ENCODE peak calls at places on chromosomes 13 and 19, in six cellular contexts. One of them, this sample, is unnamed.

GRCh38 chr19:3697094-3697493 is 3.2 kb downstream of the PIP5K1C start:
- DNase-seq in neural progenitor cell: no peak
- DNase-seq in heart left ventricle: no peak
- DNase-seq in left lung: no peak
- DNase-seq in uterus: no peak
- DNase-seq in Peyer's patch: no peak
- DNase-seq in this sample: no peak

GRCh38 chr13:105737688-105738087 is 797.8 kb downstream of the EFNB2 start:
- DNase-seq in neural progenitor cell: no peak
- DNase-seq in heart left ventricle: no peak
- DNase-seq in left lung: no peak
- DNase-seq in uterus: no peak
- DNase-seq in Peyer's patch: no peak
- DNase-seq in this sample: no peak

GRCh38 chr19:42092350-42092749 is 16.4 kb downstream of the ZNF574 start:
- DNase-seq in neural progenitor cell: no peak
- DNase-seq in heart left ventricle: no peak
- DNase-seq in left lung: no peak
- DNase-seq in uterus: peak
- DNase-seq in Peyer's patch: no peak
- DNase-seq in this sample: no peak

GRCh38 chr13:101127741-101128353 is 288.5 kb downstream of the NALCN start:
- DNase-seq in neural progenitor cell: peak
- DNase-seq in heart left ventricle: no peak
- DNase-seq in left lung: no peak
- DNase-seq in uterus: no peak
- DNase-seq in Peyer's patch: no peak
- DNase-seq in this sample: no peak

GRCh38 chr13:61927648-61928047 is 512.0 kb upstream of the PCDH20 start:
- DNase-seq in neural progenitor cell: no peak
- DNase-seq in heart left ventricle: no peak
- DNase-seq in left lung: no peak
- DNase-seq in uterus: no peak
- DNase-seq in Peyer's patch: no peak
- DNase-seq in this sample: no peak

GRCh38 chr19:32345261-32346207 is at the start of gene ZNF507:
- DNase-seq in neural progenitor cell: peak
- DNase-seq in heart left ventricle: peak
- DNase-seq in left lung: peak
- DNase-seq in uterus: peak
- DNase-seq in Peyer's patch: peak
- DNase-seq in this sample: peak

GRCh38 chr13:106246817-106247216 is 288.6 kb downstream of the EFNB2 start:
- DNase-seq in neural progenitor cell: no peak
- DNase-seq in heart left ventricle: no peak
- DNase-seq in left lung: no peak
- DNase-seq in uterus: no peak
- DNase-seq in Peyer's patch: no peak
- DNase-seq in this sample: no peak

GRCh38 chr13:34334984-34335661 is 517.2 kb downstream of the RFC3 start:
- DNase-seq in neural progenitor cell: no peak
- DNase-seq in heart left ventricle: no peak
- DNase-seq in left lung: no peak
- DNase-seq in uterus: no peak
- DNase-seq in Peyer's patch: no peak
- DNase-seq in this sample: no peak

GRCh38 chr13:34901577-34901976 is 40.5 kb upstream of the NBEA start:
- DNase-seq in neural progenitor cell: no peak
- DNase-seq in heart left ventricle: no peak
- DNase-seq in left lung: no peak
- DNase-seq in uterus: no peak
- DNase-seq in Peyer's patch: no peak
- DNase-seq in this sample: no peak

GRCh38 chr13:79385694-79386093 is 20.4 kb downstream of the RBM26 start:
- DNase-seq in neural progenitor cell: no peak
- DNase-seq in heart left ventricle: no peak
- DNase-seq in left lung: no peak
- DNase-seq in uterus: no peak
- DNase-seq in Peyer's patch: no peak
- DNase-seq in this sample: no peak

GRCh38 chr13:22278336-22278929 is 607.6 kb downstream of the FGF9 start:
- DNase-seq in neural progenitor cell: peak
- DNase-seq in heart left ventricle: no peak
- DNase-seq in left lung: peak
- DNase-seq in uterus: peak
- DNase-seq in Peyer's patch: no peak
- DNase-seq in this sample: peak

GRCh38 chr13:107867701-107868661 is 347.4 kb downstream of the LIG4 start:
- DNase-seq in neural progenitor cell: peak
- DNase-seq in heart left ventricle: no peak
- DNase-seq in left lung: no peak
- DNase-seq in uterus: no peak
- DNase-seq in Peyer's patch: no peak
- DNase-seq in this sample: peak

GRCh38 chr13:28981530-28981929 is 161.4 kb downstream of the MTUS2 start:
- DNase-seq in neural progenitor cell: no peak
- DNase-seq in heart left ventricle: peak
- DNase-seq in left lung: no peak
- DNase-seq in uterus: no peak
- DNase-seq in Peyer's patch: no peak
- DNase-seq in this sample: no peak

GRCh38 chr19:14015454-14016035 is 9.4 kb upstream of the RFX1 start:
- DNase-seq in neural progenitor cell: no peak
- DNase-seq in heart left ventricle: no peak
- DNase-seq in left lung: no peak
- DNase-seq in uterus: no peak
- DNase-seq in Peyer's patch: no peak
- DNase-seq in this sample: no peak

GRCh38 chr13:20672772-20673171 is 30.7 kb upstream of the IL17D start:
- DNase-seq in neural progenitor cell: no peak
- DNase-seq in heart left ventricle: no peak
- DNase-seq in left lung: no peak
- DNase-seq in uterus: no peak
- DNase-seq in Peyer's patch: no peak
- DNase-seq in this sample: no peak

GRCh38 chr13:22014469-22014868 is 343.6 kb downstream of the FGF9 start:
- DNase-seq in neural progenitor cell: no peak
- DNase-seq in heart left ventricle: no peak
- DNase-seq in left lung: no peak
- DNase-seq in uterus: no peak
- DNase-seq in Peyer's patch: no peak
- DNase-seq in this sample: no peak

GRCh38 chr13:93559718-93560117 is 333.1 kb downstream of the GPC6 start:
- DNase-seq in neural progenitor cell: no peak
- DNase-seq in heart left ventricle: no peak
- DNase-seq in left lung: no peak
- DNase-seq in uterus: no peak
- DNase-seq in Peyer's patch: no peak
- DNase-seq in this sample: no peak

GRCh38 chr19:35612559-35613321 is at the start of gene HAUS5:
- DNase-seq in neural progenitor cell: peak
- DNase-seq in heart left ventricle: peak
- DNase-seq in left lung: peak
- DNase-seq in uterus: peak
- DNase-seq in Peyer's patch: peak
- DNase-seq in this sample: peak
- TF ChIP-seq CTCF in neural progenitor cell: peak
- TF ChIP-seq CTCF in heart left ventricle: no peak
- TF ChIP-seq CTCF in left lung: no peak
- TF ChIP-seq CTCF in uterus: peak
- TF ChIP-seq CTCF in Peyer's patch: no peak
- TF ChIP-seq CTCF in this sample: no peak

DNA sequence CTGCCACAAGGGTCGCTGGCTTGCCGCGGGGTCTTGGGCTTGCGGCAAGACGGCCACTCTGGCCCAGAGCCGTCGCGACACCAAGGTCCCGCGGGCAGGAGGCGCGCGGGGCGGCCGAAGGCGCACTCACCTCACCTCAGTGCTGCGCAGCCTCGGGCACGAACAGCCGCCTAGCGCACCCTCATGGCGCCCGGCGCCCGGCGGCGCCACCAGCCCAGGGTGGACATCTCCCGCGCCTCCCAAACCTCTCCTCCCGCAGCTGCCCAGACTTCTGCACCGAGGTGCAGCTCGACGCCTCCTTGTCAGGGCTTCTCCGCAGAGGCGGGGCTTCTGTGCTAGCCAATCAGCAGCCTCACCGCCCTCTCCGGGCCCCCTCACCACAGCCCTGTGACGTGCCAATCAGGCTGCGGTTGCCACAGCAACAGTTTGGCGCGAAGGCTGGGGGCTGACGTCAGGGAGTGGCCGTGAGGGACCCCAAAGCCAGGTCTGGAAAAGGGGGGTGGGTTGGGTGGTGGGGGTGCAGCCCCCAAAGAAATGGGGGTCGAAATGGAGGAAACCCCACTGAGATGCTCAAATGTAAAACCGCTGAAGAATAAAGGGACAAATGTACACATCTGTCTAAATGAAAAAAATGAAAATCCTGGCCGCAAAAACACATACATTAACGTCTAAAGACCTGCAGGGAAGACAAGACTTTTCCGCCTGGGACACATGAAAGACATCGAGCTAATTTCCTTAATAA is at the start of the genes PEG3 and ZIM2:
- DNase-seq in neural progenitor cell: no peak
- DNase-seq in heart left ventricle: peak
- DNase-seq in left lung: peak
- DNase-seq in uterus: peak
- DNase-seq in Peyer's patch: no peak
- DNase-seq in this sample: peak
- H3K4me3 ChIP-seq in neural progenitor cell: no peak
- H3K4me3 ChIP-seq in heart left ventricle: peak
- H3K4me3 ChIP-seq in left lung: peak
- H3K4me3 ChIP-seq in uterus: peak
- H3K4me3 ChIP-seq in Peyer's patch: no peak
- H3K4me3 ChIP-seq in this sample: peak

DNA sequence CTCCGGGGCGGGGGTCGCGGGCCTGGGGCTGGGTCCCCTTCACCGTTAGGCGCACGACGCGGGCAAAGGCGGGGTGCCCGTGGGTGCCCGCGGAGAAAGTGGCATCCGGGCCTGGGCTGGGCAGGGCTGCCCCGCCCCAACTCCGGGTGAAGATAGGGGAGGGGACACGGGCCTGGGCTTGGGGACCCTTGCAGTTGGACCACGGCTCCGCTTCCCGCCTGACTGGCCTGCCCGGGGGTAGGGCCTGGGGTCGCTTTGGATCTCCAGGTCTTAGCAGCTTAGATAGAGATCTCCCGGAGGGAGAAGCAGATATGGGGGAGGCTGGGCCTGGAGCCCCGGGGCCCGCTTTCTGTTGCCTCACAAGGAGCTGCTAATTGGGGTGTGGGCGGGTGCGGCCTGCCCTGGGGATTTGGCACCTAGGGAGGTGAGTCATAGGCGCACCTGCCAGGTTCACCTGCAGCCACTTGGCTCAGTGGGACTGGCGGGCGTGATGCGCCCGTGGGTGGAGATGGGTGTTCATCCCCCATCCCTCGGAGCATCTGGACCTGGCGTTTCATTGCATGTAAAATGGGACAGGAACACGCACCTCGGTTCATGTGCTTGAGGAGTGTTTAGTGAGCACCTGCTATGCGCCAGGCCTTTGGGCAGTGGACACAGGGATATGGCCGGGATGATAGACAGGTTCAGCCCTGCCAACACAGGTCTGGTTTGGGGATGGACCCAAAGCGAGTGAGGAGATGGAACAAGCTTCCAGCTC is 628 bp downstream of the MAP1S start:
- DNase-seq in neural progenitor cell: peak
- DNase-seq in heart left ventricle: peak
- DNase-seq in left lung: peak
- DNase-seq in uterus: no peak
- DNase-seq in Peyer's patch: peak
- DNase-seq in this sample: peak
- H3K27ac ChIP-seq in neural progenitor cell: no peak
- H3K27ac ChIP-seq in heart left ventricle: peak
- H3K27ac ChIP-seq in left lung: peak
- H3K27ac ChIP-seq in uterus: peak
- H3K27ac ChIP-seq in Peyer's patch: peak
- H3K27ac ChIP-seq in this sample: peak

DNA sequence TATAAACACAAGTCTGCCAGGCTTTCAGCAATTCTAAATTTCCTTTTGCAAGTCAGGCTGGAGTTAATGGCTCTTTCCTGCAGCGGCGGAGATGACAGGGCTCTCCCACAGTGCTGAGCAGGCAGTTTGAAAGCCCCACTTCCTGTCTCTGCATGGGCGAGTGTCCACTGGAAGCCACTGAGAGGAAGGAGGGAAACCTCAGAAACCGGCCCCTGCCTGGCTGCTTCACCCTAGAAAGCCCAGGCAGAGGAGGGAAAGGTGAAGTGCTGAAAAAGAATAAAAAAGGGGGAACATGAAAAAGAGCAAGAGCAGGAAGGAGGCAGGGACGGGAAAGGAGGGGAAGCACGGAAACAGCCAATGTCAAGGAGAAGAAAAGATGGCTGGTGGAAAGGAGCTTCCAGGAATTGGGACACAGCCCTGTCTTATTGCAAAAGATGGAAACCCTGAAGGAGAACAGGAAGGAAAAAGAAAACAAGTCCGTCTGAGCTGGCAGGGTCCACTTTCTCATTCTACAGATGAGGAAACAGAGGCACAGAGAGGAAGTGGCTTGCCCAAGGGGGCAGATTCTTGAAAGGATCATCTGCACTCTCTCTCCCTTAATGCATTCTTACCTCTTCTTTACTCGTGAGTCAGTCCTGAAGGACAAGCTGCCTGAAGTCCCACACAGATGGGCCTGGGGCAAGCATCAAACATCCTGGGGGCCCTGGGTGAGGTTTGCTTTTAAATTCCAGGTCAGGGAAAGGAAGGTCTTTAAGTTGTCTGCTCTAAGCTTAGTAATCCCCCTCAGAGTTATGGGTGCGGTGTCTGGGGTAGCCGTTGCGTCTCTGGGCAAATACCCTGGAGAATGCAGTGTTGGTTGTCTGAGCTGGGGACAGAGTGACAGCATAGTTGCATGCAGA is 38.8 kb upstream of the ALOX5AP start:
- DNase-seq in neural progenitor cell: no peak
- DNase-seq in heart left ventricle: peak
- DNase-seq in left lung: peak
- DNase-seq in uterus: no peak
- DNase-seq in Peyer's patch: no peak
- DNase-seq in this sample: no peak
- TF ChIP-seq CTCF in neural progenitor cell: no peak
- TF ChIP-seq CTCF in heart left ventricle: no peak
- TF ChIP-seq CTCF in left lung: no peak
- TF ChIP-seq CTCF in uterus: no peak
- TF ChIP-seq CTCF in Peyer's patch: no peak
- TF ChIP-seq CTCF in this sample: no peak

GRCh38 chr19:5826531-5827341 is 12.8 kb downstream of the FUT6 start:
- DNase-seq in neural progenitor cell: peak
- DNase-seq in heart left ventricle: peak
- DNase-seq in left lung: peak
- DNase-seq in uterus: no peak
- DNase-seq in Peyer's patch: peak
- DNase-seq in this sample: peak
- H3K4me3 ChIP-seq in neural progenitor cell: no peak
- H3K4me3 ChIP-seq in heart left ventricle: no peak
- H3K4me3 ChIP-seq in left lung: peak
- H3K4me3 ChIP-seq in uterus: no peak
- H3K4me3 ChIP-seq in Peyer's patch: no peak
- H3K4me3 ChIP-seq in this sample: no peak